ENCODE peak calls at places on chromosomes 1 and 21, in seven cellular contexts. N, Z, W, K, S, C and P are unnamed samples.

GRCh38 chr1:3367376-3367775 is 87.1 kb upstream of the ARHGEF16 start:
- DNase-seq in N (no peak), Z (no peak), W (peak), K (no peak), S (no peak), C (no peak), P (no peak)

GRCh38 chr1:23100074-23100748 is 68.4 kb downstream of the LUZP1 start:
- DNase-seq in N (peak), Z (peak), W (no peak), K (no peak), S (no peak), C (no peak), P (no peak)

GRCh38 chr1:202888204-202888506 is 794 bp downstream of the RABIF start:
- DNase-seq in N (no peak), Z (no peak), W (no peak), K (no peak), S (no peak), C (no peak), P (no peak)

GRCh38 chr1:209368864-209369598 is 214.5 kb upstream of the CAMK1G start:
- DNase-seq in N (no peak), Z (no peak), W (peak), K (no peak), S (no peak), C (no peak), P (no peak)

GRCh38 chr21:38223893-38224540 is 32.8 kb upstream of the KCNJ15 start:
- DNase-seq in N (no peak), Z (no peak), W (no peak), K (no peak), S (no peak), C (no peak), P (no peak)

GRCh38 chr1:184973308-184974085 is 811 bp downstream of the NIBAN1 start:
- DNase-seq in N (peak), Z (peak), W (peak), K (no peak), S (no peak), C (peak), P (peak)

GRCh38 chr1:36918604-36919003 is 115.7 kb downstream of the GRIK3 start:
- DNase-seq in N (peak), Z (no peak), W (no peak), K (no peak), S (no peak), C (no peak), P (no peak)

GRCh38 chr1:87151500-87152421 is 176.9 kb upstream of the LMO4 start:
- DNase-seq in N (peak), Z (no peak), W (peak), K (peak), S (peak), C (peak), P (peak)

GRCh38 chr1:34696230-34696629 is 58.6 kb upstream of the GJB5 start:
- DNase-seq in N (peak), Z (no peak), W (no peak), K (no peak), S (no peak), C (no peak), P (no peak)

GRCh38 chr1:167538657-167539056 is 14.9 kb downstream of the CREG1 start:
- DNase-seq in N (no peak), Z (no peak), W (no peak), K (no peak), S (no peak), C (no peak), P (no peak)

GRCh38 chr1:86696522-86696921 is 7.9 kb upstream of the SH3GLB1 start:
- DNase-seq in N (no peak), Z (no peak), W (no peak), K (no peak), S (no peak), C (no peak), P (no peak)

GRCh38 chr1:97378596-97378995 is 542.2 kb downstream of the DPYD start:
- DNase-seq in N (no peak), Z (no peak), W (no peak), K (no peak), S (no peak), C (no peak), P (no peak)

GRCh38 chr1:221449801-221450470 is 292.0 kb downstream of the DUSP10 start:
- DNase-seq in N (no peak), Z (no peak), W (no peak), K (no peak), S (no peak), C (no peak), P (no peak)

DNA sequence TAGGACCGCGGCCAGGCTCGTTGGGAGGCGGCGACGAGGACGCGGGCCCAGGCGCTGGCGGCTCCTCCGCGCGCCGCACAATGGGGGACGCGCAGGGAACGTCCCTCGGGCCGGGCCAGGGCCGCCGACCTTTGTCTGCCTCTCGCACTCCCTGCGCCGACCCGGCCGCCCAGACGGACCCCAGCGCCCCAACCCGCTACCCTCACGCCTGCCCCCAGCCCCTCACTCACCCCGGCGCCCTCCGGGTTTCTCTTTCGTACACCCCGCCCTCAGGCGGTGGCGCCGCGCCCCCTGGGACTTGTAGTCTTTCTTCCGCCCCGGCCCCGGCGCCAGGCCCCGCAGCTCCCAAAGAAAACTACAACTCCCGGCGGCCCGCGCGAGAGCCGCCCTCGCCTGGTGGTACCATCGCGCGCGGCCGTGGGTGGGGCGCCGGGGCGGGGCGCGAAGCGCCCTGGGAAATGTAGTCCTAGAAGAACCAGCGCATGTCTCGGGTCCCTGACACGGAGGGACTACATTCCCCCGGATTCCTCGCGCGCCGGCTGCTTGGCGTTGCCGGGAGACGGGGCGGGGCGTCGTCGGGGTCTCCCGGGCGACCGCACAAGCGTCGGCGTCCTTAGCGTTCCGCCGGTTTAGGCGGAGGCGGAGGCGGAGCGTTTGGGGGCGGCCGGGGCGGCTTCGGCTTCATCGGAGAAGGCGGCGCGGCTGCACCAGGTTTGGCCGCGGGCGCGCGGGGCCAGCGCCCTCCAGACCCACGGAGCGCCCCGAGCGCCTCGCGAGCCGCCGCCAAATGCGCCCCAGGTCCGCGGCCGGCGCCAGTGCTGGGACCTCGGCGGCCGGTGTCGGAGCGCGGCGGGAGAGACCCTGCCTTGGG is at the start of gene C1orf159:
- DNase-seq in N (peak), Z (peak), W (peak), K (peak), S (peak), C (peak), P (peak)
- TF ChIP-seq POLR2A in N (no peak), Z (no peak), W (no peak), K (no peak), S (no peak), C (peak), P (no peak)

GRCh38 chr1:223260712-223261111 is 103.3 kb downstream of the SUSD4 start:
- DNase-seq in N (no peak), Z (no peak), W (no peak), K (no peak), S (no peak), C (no peak), P (no peak)

GRCh38 chr1:223259462-223259861 is 104.5 kb downstream of the SUSD4 start:
- DNase-seq in N (no peak), Z (no peak), W (no peak), K (no peak), S (no peak), C (no peak), P (no peak)

GRCh38 chr1:223258751-223259177 is 105.2 kb downstream of the SUSD4 start:
- DNase-seq in N (no peak), Z (peak), W (no peak), K (no peak), S (peak), C (no peak), P (no peak)

GRCh38 chr1:223256034-223256433 is 107.9 kb downstream of the SUSD4 start:
- DNase-seq in N (no peak), Z (no peak), W (no peak), K (no peak), S (no peak), C (no peak), P (no peak)

DNA sequence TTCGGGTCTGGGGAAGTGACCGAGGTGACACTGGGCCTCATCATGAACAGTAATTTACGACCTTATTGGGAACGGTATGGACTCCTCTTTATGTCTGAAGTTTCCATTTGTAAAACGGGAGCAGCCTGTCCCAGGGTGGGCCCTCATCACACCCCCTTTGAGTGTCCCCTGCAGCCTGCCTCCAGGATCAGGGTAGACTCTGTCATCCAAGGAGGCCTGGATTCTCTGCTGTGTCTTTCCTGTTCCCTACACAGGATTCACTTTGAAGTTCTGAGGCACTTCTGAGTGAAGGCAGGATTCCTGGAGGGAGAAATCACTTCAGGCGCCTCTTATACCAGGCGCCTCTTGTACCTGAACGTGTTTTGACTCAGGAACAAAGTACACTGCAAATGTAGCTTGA is 106.1 kb downstream of the SUSD4 start:
- DNase-seq in N (no peak), Z (no peak), W (no peak), K (no peak), S (no peak), C (no peak), P (no peak)
- TF ChIP-seq POLR2A in N (no peak), Z (no peak), W (no peak), K (no peak), S (no peak), C (no peak), P (no peak)

DNA sequence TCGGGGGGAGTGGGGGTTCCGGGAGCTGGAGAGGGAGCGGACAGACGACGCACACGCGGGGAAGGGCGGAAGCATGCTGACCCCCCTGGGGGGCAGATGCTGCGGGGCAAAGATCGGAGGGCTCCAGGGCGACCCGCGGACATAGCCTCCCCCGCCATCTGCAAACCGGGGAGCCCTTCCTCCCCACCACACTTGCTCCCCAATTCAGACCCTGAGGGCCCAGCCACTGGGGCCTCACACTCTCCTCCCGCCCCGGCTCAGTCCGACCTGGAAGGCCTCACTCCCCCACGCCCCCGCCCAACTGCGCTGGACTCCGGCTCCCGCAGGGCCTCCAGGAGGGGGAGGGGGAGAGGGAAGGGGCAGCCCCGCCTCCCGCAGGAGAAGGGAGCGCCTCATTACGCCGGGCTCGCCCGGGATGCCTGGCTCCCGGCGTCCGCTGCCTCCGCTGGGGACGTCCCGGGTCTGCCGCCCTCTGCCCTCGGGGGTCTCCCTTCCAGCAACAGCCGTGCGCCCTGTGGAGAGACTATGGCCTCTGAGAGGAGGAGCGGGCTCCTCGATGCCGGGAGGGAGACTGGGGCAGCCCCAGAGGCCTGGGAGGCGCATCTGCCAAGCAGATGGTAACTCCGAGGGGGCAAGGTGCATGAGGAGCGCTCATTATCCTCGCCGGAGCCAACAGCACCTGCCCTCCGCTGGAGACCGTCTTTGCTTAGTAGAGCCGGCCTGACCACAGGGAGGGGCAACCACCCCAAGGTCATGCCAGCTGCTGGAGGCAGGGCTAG is 636 bp upstream of the CAMK2N1 start:
- DNase-seq in N (peak), Z (peak), W (peak), K (peak), S (peak), C (peak), P (peak)
- TF ChIP-seq POLR2A in N (no peak), Z (peak), W (no peak), K (no peak), S (peak), C (peak), P (no peak)

DNA sequence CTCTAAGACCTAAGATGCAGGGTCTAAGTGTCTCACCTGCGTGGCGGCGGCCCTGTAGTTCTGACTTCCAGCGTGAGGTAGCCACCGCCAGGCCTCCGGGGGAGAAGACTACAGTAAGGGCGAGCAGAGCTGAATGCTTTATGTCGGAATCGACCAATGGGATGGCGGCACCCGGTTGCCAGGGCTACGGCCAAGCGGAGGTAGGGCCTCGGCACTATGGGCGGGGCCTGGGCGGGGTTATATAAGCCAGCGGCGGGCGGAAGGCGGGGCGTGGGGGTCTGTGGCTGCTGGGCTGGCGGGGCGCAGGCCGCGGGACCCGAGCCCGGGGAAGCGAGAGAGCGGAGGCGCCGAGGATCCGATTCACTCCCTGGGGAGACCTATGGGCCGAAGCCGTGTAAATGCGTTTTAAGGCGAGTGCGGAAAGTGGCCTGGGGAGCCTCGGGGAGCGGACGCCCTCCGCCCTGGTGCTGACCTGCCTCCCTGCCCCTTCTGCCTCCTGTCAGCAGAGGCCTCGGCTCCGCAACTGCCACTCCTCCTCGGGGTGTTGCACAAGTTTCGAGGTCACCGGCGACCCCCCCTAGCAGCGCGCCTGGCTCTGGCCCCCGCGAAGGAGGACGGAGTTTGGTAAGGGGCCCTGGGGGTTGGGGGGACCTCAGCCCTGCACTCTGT is at the start of gene AZIN2:
- DNase-seq in N (peak), Z (peak), W (peak), K (peak), S (peak), C (peak), P (peak)
- TF ChIP-seq POLR2A in N (no peak), Z (peak), W (peak), K (peak), S (peak), C (peak), P (peak)

GRCh38 chr1:192104852-192105251 is 53.4 kb upstream of the RGS18 start:
- DNase-seq in N (no peak), Z (no peak), W (no peak), K (no peak), S (no peak), C (no peak), P (no peak)
- TF ChIP-seq POLR2A in N (no peak), Z (no peak), W (no peak), K (no peak), S (no peak), C (no peak), P (no peak)